ENCODE peak calls at places on chromosomes 3 and 15, in seven cellular contexts. I is fibroblast of mammary gland; K is iris pigment epithelial cell; Q is activated naive CD8-positive, alpha-beta T cell treated with anti-CD3 and anti-CD28 coated beads, Interleukin-2, amount 10 ng/mL, durations not matched to agents 7 days and 5 days; O is DMS153; F is HFF-Myc; T is psoas muscle. S is an unnamed sample.

GRCh38 chr15:77851086-77851485 is 218.4 kb upstream of the LINGO1 start:
- DNase-seq in I (no peak), K (no peak), Q (no peak), O (no peak), F (no peak), T (peak), S (no peak)

GRCh38 chr3:112092439-112093179 is 6.4 kb downstream of the C3orf52 start:
- DNase-seq in I (no peak), K (no peak), Q (no peak), O (peak), F (no peak), T (no peak), S (no peak)

GRCh38 chr3:98732239-98733054 is 30.7 kb upstream of the ST3GAL6 start:
- DNase-seq in I (no peak), K (peak), Q (peak), O (no peak), F (no peak), T (peak), S (peak)

GRCh38 chr3:189170559-189170958 is 1.2 kb upstream of the TPRG1 start:
- DNase-seq in I (no peak), K (peak), Q (no peak), O (no peak), F (no peak), T (no peak), S (no peak)

GRCh38 chr3:182713743-182714517 is 79.4 kb upstream of the ATP11B start:
- DNase-seq in I (peak), K (peak), Q (no peak), O (peak), F (peak), T (no peak), S (peak)

GRCh38 chr3:136882575-136882974 is 20.6 kb downstream of the NCK1 start:
- DNase-seq in I (no peak), K (no peak), Q (no peak), O (no peak), F (no peak), T (no peak), S (no peak)

GRCh38 chr15:78325092-78325843 is 14.9 kb upstream of the CRABP1 start:
- DNase-seq in I (no peak), K (peak), Q (no peak), O (no peak), F (no peak), T (no peak), S (no peak)

GRCh38 chr15:95051881-95052280 is 820.5 kb downstream of the MCTP2 start:
- DNase-seq in I (peak), K (peak), Q (no peak), O (no peak), F (peak), T (no peak), S (no peak)

GRCh38 chr3:126081618-126082333 is 2.1 kb downstream of the SLC41A3 start:
- DNase-seq in I (peak), K (peak), Q (no peak), O (no peak), F (no peak), T (peak), S (no peak)

GRCh38 chr15:57017024-57017423 is 98.6 kb downstream of the TCF12 start:
- DNase-seq in I (peak), K (no peak), Q (no peak), O (no peak), F (no peak), T (no peak), S (no peak)

S was measured in NCI-H510A.